ENCODE peak calls at places on chromosomes 16 and 17, in four cellular contexts. F, X, O and Z are unnamed samples.
A peak's percentile ranks its signal among the peaks of the same experiment; 100 is the strongest.

GRCh38 chr16:72996291-72997062 is 51.5 kb downstream of the ZFHX3 start:
- DNase-seq in F (no peak), X (no peak), O (no peak), Z (no peak)

GRCh38 chr17:41534899-41535546 is 6.9 kb upstream of the KRT19 start:
- DNase-seq in F (no peak), X (no peak), O (no peak), Z (no peak)

GRCh38 chr16:64122177-64122576 is 999.7 kb downstream of the CDH11 start:
- DNase-seq in F (no peak), X (no peak), O (no peak), Z (no peak)

GRCh38 chr16:17556276-17557052 is 85.7 kb upstream of the XYLT1 start:
- DNase-seq in F (peak; percentile 39), X (peak; percentile 13), O (peak; percentile 33), Z (peak; percentile 41)

GRCh38 chr16:69762843-69763556 is 868 bp downstream of the WWP2 start:
- DNase-seq in F (no peak), X (no peak), O (peak; percentile 49), Z (peak; percentile 31)

GRCh38 chr16:67244387-67245188 is 2.7 kb downstream of the FHOD1 start:
- DNase-seq in F (peak; percentile 86), X (peak; percentile 80), O (peak; percentile 87), Z (peak; percentile 90)

GRCh38 chr17:83171661-83172060 is 92.3 kb downstream of the METRNL start:
- DNase-seq in F (no peak), X (no peak), O (no peak), Z (no peak)

GRCh38 chr17:13601776-13602551 is at the start of gene HS3ST3A1:
- DNase-seq in F (no peak), X (no peak), O (peak; percentile 82), Z (no peak)

GRCh38 chr16:66441586-66442375 is 14.7 kb downstream of the BEAN1 start:
- DNase-seq in F (no peak), X (no peak), O (peak; percentile 44), Z (no peak)

GRCh38 chr17:20266806-20267458 is 200.4 kb downstream of the LGALS9B start:
- DNase-seq in F (no peak), X (no peak), O (peak; percentile 91), Z (no peak)

GRCh38 chr17:49616546-49617205 is 41.0 kb downstream of the NXPH3 start:
- DNase-seq in F (no peak), X (no peak), O (no peak), Z (no peak)

GRCh38 chr17:9350083-9350482 is 225.5 kb downstream of the STX8 start:
- DNase-seq in F (no peak), X (no peak), O (peak; percentile 98), Z (no peak)

GRCh38 chr16:68626557-68626956 is 18.6 kb upstream of the CDH3 start:
- DNase-seq in F (no peak), X (no peak), O (no peak), Z (no peak)

GRCh38 chr17:70158581-70158980 is 10.8 kb upstream of the KCNJ2 start:
- DNase-seq in F (no peak), X (no peak), O (no peak), Z (no peak)

GRCh38 chr17:9079461-9080103 is 58.3 kb downstream of the NTN1 start:
- DNase-seq in F (no peak), X (no peak), O (no peak), Z (no peak)

GRCh38 chr17:18382441-18383078 is 5.0 kb downstream of the EVPLL start:
- DNase-seq in F (no peak), X (no peak), O (no peak), Z (peak; percentile 1)

GRCh38 chr16:14354561-14355351 is 275.3 kb downstream of the PARN start:
- DNase-seq in F (peak; percentile 77), X (no peak), O (peak; percentile 18), Z (peak; percentile 83)

GRCh38 chr16:77581706-77582105 is 140.6 kb upstream of the NUDT7 start:
- DNase-seq in F (no peak), X (no peak), O (peak; percentile 5), Z (no peak)

GRCh38 chr16:54437361-54437760 is 150.8 kb upstream of the IRX3 start:
- DNase-seq in F (no peak), X (no peak), O (no peak), Z (no peak)

GRCh38 chr16:15682105-15682570 is 32.1 kb downstream of the NDE1 start:
- DNase-seq in F (no peak), X (peak; percentile 64), O (peak; percentile 84), Z (no peak)

GRCh38 chr17:81966343-81967243 is 5.6 kb upstream of the NOTUM start:
- DNase-seq in F (no peak), X (no peak), O (peak; percentile 24), Z (peak; percentile 63)

GRCh38 chr16:89072216-89073130 is 21.2 kb upstream of the ACSF3 start:
- DNase-seq in F (no peak), X (no peak), O (no peak), Z (no peak)

GRCh38 chr16:88374736-88375135 is 8.0 kb upstream of the ZNF469 start:
- DNase-seq in F (no peak), X (no peak), O (no peak), Z (no peak)

GRCh38 chr16:31118223-31119155 is 1.0 kb downstream of the KAT8 start:
- DNase-seq in F (no peak), X (no peak), O (peak; percentile 81), Z (no peak)

GRCh38 chr17:40086150-40087044 is 14.0 kb downstream of the NR1D1 start:
- DNase-seq in F (peak; percentile 79), X (peak; percentile 85), O (no peak), Z (peak; percentile 84)

GRCh38 chr16:47019563-47019962 is 46.1 kb upstream of the DNAJA2 start:
- DNase-seq in F (no peak), X (no peak), O (no peak), Z (no peak)

GRCh38 chr17:17849863-17850373 is 13.1 kb upstream of the SREBF1 start:
- DNase-seq in F (peak; percentile 78), X (no peak), O (peak; percentile 43), Z (peak; percentile 75)

GRCh38 chr16:78955206-78955605 is 645.3 kb downstream of the MAF start:
- DNase-seq in F (no peak), X (no peak), O (no peak), Z (no peak)

GRCh38 chr16:87724490-87725291 is 41.1 kb downstream of the KLHDC4 start:
- DNase-seq in F (peak; percentile 46), X (no peak), O (no peak), Z (peak; percentile 57)

GRCh38 chr17:72422204-72422504 is 301.3 kb downstream of the SOX9 start:
- DNase-seq in F (no peak), X (no peak), O (no peak), Z (no peak)

GRCh38 chr17:72417627-72418026 is 296.8 kb downstream of the SOX9 start:
- DNase-seq in F (no peak), X (no peak), O (no peak), Z (no peak)

GRCh38 chr17:72421128-72422092 is 300.6 kb downstream of the SOX9 start:
- DNase-seq in F (peak; percentile 81), X (peak; percentile 99), O (peak; percentile 98), Z (peak; percentile 78)

GRCh38 chr17:72420775-72421127 is 299.9 kb downstream of the SOX9 start:
- DNase-seq in F (no peak), X (no peak), O (no peak), Z (no peak)

DNA sequence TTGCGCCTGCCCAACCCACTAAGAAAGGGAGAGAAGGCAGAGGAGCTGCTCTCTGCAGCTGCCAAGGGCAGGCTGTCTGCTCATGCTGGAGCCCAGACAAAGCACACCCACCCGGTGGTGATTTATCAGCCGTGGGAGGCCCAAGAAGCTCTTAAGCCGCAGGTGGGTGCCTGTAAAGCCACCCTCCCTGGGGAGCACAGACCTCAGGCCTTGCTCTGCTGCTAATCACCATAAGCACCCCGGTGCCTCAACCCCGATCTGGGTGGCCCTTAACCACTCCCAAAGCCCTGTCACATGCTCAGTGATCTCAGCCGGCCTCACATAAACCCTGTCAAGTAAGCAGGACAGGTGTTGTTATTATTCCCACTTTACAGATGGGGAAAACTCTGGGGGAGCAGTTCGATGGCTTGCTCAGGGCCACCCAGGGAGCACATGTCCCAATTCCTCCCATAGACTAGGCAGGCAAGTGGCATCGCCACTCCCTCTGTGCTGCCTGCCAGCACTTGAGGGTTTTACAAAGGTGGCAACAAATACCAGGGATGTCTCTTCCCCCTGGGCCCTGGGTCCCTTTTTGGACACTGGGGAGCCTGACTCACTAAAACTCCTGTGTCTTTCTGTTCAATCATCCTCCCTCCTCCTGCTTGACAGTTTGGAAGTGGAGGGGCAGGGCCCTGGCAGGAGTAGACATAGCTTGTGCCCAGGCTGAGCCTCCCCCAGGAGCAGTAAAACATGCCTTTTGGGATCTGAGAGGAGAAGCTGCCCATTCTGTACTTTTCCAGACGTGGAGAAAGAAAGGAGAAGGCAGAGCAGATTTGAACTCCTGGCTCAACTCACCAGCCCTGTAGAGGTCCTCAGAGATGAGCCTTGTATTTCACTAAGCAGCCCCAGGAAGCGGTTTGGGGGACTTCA is 299.3 kb downstream of the SOX9 start:
- DNase-seq in F (peak; percentile 81), X (no peak), O (no peak), Z (peak; percentile 76)
- TF ChIP-seq CTCF in F (peak; percentile 21), X (no peak), O (no peak), Z (peak; percentile 5)

GRCh38 chr17:67202503-67202902 is 42.5 kb downstream of the HELZ start:
- DNase-seq in F (no peak), X (no peak), O (no peak), Z (no peak)

GRCh38 chr17:67203818-67204217 is 41.2 kb downstream of the HELZ start:
- DNase-seq in F (no peak), X (no peak), O (no peak), Z (no peak)

GRCh38 chr17:67196422-67196821 is 48.6 kb downstream of the HELZ start:
- DNase-seq in F (no peak), X (no peak), O (no peak), Z (no peak)

GRCh38 chr17:67198131-67198530 is 46.9 kb downstream of the HELZ start:
- DNase-seq in F (no peak), X (no peak), O (no peak), Z (no peak)

GRCh38 chr17:67200727-67201301 is 44.2 kb downstream of the HELZ start:
- DNase-seq in F (no peak), X (peak; percentile 58), O (no peak), Z (no peak)
- TF ChIP-seq CTCF in F (peak; percentile 8), X (peak; percentile 33), O (peak; percentile 31), Z (peak; percentile 33)

GRCh38 chr17:42819939-42820535 is 4.0 kb downstream of the BECN1 start:
- DNase-seq in F (peak; percentile 62), X (peak; percentile 85), O (peak; percentile 37), Z (peak; percentile 61)
- TF ChIP-seq CTCF in F (peak; percentile 72), X (peak; percentile 82), O (peak; percentile 67), Z (peak; percentile 79)

DNA sequence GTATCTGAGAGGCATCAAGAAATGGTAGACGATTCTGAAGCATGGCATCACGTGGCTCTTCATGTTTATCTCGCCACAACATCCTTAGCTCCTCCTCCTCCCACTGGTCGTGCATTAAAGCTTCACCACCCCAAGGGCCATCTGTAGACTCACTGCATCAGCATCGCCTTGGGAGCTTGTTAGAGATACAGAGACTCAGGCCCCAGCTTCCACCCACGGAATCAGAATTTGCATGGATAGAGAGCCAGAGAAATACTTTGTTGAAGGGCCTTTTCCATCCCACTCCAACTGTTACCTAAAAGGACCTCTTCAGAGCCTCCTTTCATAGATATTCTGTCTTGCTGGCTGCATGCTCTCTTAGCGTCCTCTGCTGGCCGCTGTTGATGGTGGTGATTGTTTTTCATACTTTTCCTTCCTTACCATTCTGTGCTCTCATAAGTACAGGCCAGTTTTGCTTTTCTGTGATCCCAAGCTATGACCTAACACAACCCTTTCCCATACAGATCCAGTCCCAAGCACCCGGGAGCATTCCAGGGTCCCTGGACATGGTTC is 1049.4 kb upstream of the EEF2KMT start:
- DNase-seq in F (no peak), X (no peak), O (no peak), Z (no peak)
- TF ChIP-seq CTCF in F (no peak), X (no peak), O (no peak), Z (no peak)